ENCODE peak calls at places on chromosomes 6 and 20, in eight cellular contexts. K, O, X, I, T, J, M and Q are unnamed samples.

GRCh38 chr6:129510930-129511329 is 199.0 kb downstream of the ARHGAP18 start:
- DNase-seq in K (no peak), O (no peak), X (no peak), I (no peak), T (no peak), J (no peak), M (no peak), Q (no peak)

GRCh38 chr6:34516391-34517324 is 39.5 kb downstream of the SPDEF start:
- DNase-seq in K (no peak), O (peak; percentile 34), X (no peak), I (peak; percentile 46), T (no peak), J (no peak), M (peak; percentile 16), Q (no peak)

GRCh38 chr20:17556842-17557674 is 12.8 kb upstream of the DSTN start:
- DNase-seq in K (no peak), O (peak; percentile 78), X (no peak), I (peak; percentile 92), T (peak; percentile 91), J (peak; percentile 48), M (peak; percentile 53), Q (peak; percentile 53)

GRCh38 chr6:1164600-1164999 is 147.3 kb upstream of the FOXQ1 start:
- DNase-seq in K (no peak), O (no peak), X (no peak), I (no peak), T (no peak), J (no peak), M (no peak), Q (no peak)

GRCh38 chr6:90559931-90560330 is 26.9 kb downstream of the MAP3K7 start:
- DNase-seq in K (no peak), O (no peak), X (no peak), I (no peak), T (no peak), J (no peak), M (no peak), Q (no peak)

GRCh38 chr6:145756170-145756662 is 20.9 kb upstream of the EPM2A start:
- DNase-seq in K (no peak), O (peak; percentile 66), X (no peak), I (no peak), T (peak; percentile 39), J (peak; percentile 37), M (peak; percentile 39), Q (peak; percentile 76)

GRCh38 chr6:111817451-111818146 is 55.7 kb downstream of the FYN start:
- DNase-seq in K (no peak), O (no peak), X (no peak), I (no peak), T (no peak), J (peak; percentile 55), M (no peak), Q (no peak)

GRCh38 chr20:20083796-20084195 is 31.5 kb downstream of the CFAP61 start:
- DNase-seq in K (peak; percentile 21), O (no peak), X (peak; percentile 42), I (no peak), T (no peak), J (no peak), M (peak; percentile 31), Q (no peak)

GRCh38 chr6:165871571-165871970 is 208.5 kb upstream of the PDE10A start:
- DNase-seq in K (no peak), O (no peak), X (no peak), I (no peak), T (no peak), J (no peak), M (no peak), Q (no peak)

GRCh38 chr6:34556031-34556471 is at the start of gene SPDEF:
- DNase-seq in K (no peak), O (no peak), X (no peak), I (no peak), T (peak; percentile 37), J (no peak), M (no peak), Q (no peak)

GRCh38 chr6:101069191-101069795 is 188.2 kb upstream of the ASCC3 start:
- DNase-seq in K (no peak), O (no peak), X (no peak), I (no peak), T (no peak), J (no peak), M (no peak), Q (no peak)

GRCh38 chr20:4507288-4507719 is 214.4 kb upstream of the PRND start:
- DNase-seq in K (no peak), O (no peak), X (no peak), I (no peak), T (no peak), J (no peak), M (no peak), Q (no peak)

GRCh38 chr20:39269031-39269461 is 306.9 kb downstream of the DHX35 start:
- DNase-seq in K (peak; percentile 57), O (no peak), X (no peak), I (peak; percentile 63), T (peak; percentile 43), J (peak; percentile 42), M (peak; percentile 77), Q (peak; percentile 81)

GRCh38 chr6:73011945-73012344 is 213.4 kb downstream of the KHDC1L start:
- DNase-seq in K (no peak), O (no peak), X (no peak), I (no peak), T (no peak), J (no peak), M (no peak), Q (no peak)
- H3K27me3 ChIP-seq in K (no peaks in the 10 kb centered on the region), O (no peaks in the 10 kb centered on the region), X (no peaks in the 10 kb centered on the region), I (no peaks in the 10 kb centered on the region), T (no peaks in the 10 kb centered on the region), J (no peaks in the 10 kb centered on the region), M (no peaks in the 10 kb centered on the region), Q (no peaks in the 10 kb centered on the region)

GRCh38 chr6:146912730-146913680 is 291.2 kb upstream of the STXBP5 start:
- DNase-seq in K (no peak), O (no peak), X (no peak), I (no peak), T (no peak), J (no peak), M (no peak), Q (no peak)

GRCh38 chr6:146914563-146915483 is 289.4 kb upstream of the STXBP5 start:
- DNase-seq in K (no peak), O (peak; percentile 71), X (no peak), I (no peak), T (peak; percentile 18), J (peak; percentile 54), M (peak; percentile 8), Q (peak; percentile 60)

GRCh38 chr6:146911635-146912034 is 292.6 kb upstream of the STXBP5 start:
- DNase-seq in K (no peak), O (no peak), X (no peak), I (no peak), T (no peak), J (no peak), M (no peak), Q (no peak)

GRCh38 chr6:146915671-146916127 is 288.5 kb upstream of the STXBP5 start:
- DNase-seq in K (no peak), O (no peak), X (no peak), I (no peak), T (no peak), J (no peak), M (no peak), Q (no peak)

DNA sequence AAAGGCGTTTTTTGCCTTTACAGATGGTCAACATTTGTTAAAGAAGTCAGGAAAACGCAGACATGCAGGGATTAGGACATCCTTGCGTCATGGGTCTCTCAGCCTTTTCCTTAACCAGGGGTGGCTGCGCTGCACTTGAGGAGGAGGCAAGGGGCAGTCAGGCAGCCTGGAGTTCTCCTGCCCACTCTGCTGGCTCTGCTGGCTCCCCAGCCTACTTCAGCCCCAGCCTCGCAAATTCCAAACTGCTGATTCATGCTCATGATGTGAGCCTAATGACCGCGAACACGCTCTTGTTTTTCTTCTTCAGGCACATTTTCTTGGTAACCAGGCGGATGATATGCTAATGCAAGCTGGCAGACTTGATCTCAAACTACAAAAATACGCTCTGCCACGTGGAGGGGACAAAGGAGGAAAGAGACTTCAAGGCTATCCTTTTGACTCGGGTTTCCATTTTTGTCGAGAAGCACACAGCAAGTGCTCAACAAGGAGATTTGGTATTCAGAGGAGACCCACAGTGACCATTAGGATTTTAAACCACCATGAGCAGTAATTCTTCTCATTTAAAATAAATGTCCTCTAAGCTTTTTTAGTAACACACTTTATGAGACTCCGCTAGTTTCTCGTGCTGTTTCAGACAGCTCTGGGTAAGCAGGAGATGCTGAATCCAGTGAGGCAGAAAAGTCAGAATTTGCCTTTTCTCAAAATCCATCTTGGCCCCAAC is 290.2 kb upstream of the STXBP5 start:
- DNase-seq in K (peak; percentile 65), O (peak; percentile 85), X (no peak), I (no peak), T (peak; percentile 58), J (peak; percentile 76), M (peak; percentile 10), Q (peak; percentile 82)
- H3K4me3 ChIP-seq in K (no peak overlapping the region), O (no peak overlapping the region), X (no peak overlapping the region), I (no peak overlapping the region), T (no peak overlapping the region), J (peak overlapping the region; percentile 36), M (peak overlapping the region; percentile 28), Q (peak overlapping the region; percentile 49)

DNA sequence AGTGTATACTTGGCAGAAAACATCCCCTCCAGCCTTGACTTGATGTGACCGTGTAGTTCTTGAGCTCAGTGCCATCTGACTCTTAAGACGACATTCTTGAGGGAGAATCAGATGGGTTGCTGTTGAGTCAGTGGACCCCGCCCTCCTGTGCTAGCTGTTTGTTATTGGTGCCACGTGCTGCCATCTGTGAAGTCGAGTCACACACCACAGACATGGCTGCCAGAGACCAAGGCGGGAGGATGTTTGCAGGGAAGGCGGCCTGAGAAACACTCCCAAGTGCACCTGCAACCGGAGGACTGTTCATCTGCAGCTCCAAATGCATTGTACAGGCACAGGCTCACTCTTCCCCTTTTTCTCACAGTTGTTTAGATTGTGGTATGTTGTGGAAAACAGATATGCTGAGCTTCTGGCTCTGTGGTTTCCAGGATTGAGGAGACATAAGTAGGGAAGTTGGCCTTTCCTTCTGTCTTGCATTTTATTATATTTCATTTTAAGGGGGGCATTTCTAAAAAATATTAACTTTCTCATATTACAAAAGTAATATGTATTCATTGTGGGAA is 345.3 kb upstream of the ZFP64 start:
- DNase-seq in K (no peak), O (no peak), X (no peak), I (no peak), T (no peak), J (no peak), M (no peak), Q (no peak)
- H3K27me3 ChIP-seq in K (no peaks in the 10 kb centered on the region), O (no peaks in the 10 kb centered on the region), X (no peaks in the 10 kb centered on the region), I (no peaks in the 10 kb centered on the region), T (no peaks in the 10 kb centered on the region), J (no peaks in the 10 kb centered on the region), M (no peaks in the 10 kb centered on the region), Q (no peaks in the 10 kb centered on the region)

GRCh38 chr6:149015877-149016525 is 269.2 kb downstream of the UST start:
- DNase-seq in K (no peak), O (no peak), X (no peak), I (no peak), T (no peak), J (no peak), M (no peak), Q (no peak)

GRCh38 chr6:149013932-149014331 is 267.1 kb downstream of the UST start:
- DNase-seq in K (no peak), O (no peak), X (no peak), I (no peak), T (no peak), J (no peak), M (no peak), Q (no peak)

GRCh38 chr6:149015224-149015876 is 268.5 kb downstream of the UST start:
- DNase-seq in K (no peak), O (no peak), X (no peak), I (no peak), T (no peak), J (no peak), M (no peak), Q (no peak)

GRCh38 chr6:149016716-149017115 is 269.9 kb downstream of the UST start:
- DNase-seq in K (no peak), O (no peak), X (no peak), I (no peak), T (no peak), J (no peak), M (no peak), Q (no peak)

GRCh38 chr6:149014631-149015171 is 267.9 kb downstream of the UST start:
- DNase-seq in K (no peak), O (no peak), X (no peak), I (no peak), T (no peak), J (no peak), M (no peak), Q (no peak)
- H3K4me3 ChIP-seq in K (no peak overlapping the region), O (no peak overlapping the region), X (no peak overlapping the region), I (no peak overlapping the region), T (no peak overlapping the region), J (no peak overlapping the region), M (no peak overlapping the region), Q (no peak overlapping the region)